ENCODE peak calls at places on chromosomes 12 and 14, in five cellular contexts. I is HCT116, F is GM12878, D is K562, Q is HepG2. A is an unnamed sample.

GRCh38 chr14:100738704-100739131 is 12.0 kb downstream of the DLK1 start:
- DNase-seq in Q (no peak), D (no peak), F (no peak), I (no peak), A (peak)

GRCh38 chr14:104689620-104690265 is 325 bp downstream of the INF2 start:
- DNase-seq in D (no peak), Q (no peak), F (no peak), I (no peak), A (peak)

GRCh38 chr12:124938606-124939427 is 24.4 kb upstream of the UBC start:
- DNase-seq in I (peak), D (peak), F (peak), Q (peak), A (peak)

GRCh38 chr14:100641274-100641860 is 54.1 kb upstream of the BEGAIN start:
- DNase-seq in I (no peak), D (no peak), Q (no peak), F (no peak), A (peak)

GRCh38 chr12:13536219-13536910 is 339.8 kb downstream of the EMP1 start:
- DNase-seq in D (no peak), I (no peak), Q (no peak), F (peak), A (no peak)

GRCh38 chr12:24903305-24904088 is 45.4 kb downstream of the BCAT1 start:
- DNase-seq in I (no peak), Q (no peak), F (no peak), D (no peak), A (no peak)

GRCh38 chr14:58666737-58667136 is 29.0 kb downstream of the DACT1 start:
- DNase-seq in I (no peak), F (no peak), Q (no peak), D (no peak), A (no peak)

GRCh38 chr14:96741151-96741977 is 55.8 kb upstream of the VRK1 start:
- DNase-seq in Q (no peak), D (peak), F (no peak), I (no peak), A (peak)

GRCh38 chr12:67943295-67943892 is 45.9 kb upstream of the IFNG-AS1 start:
- DNase-seq in Q (peak), I (peak), D (peak), F (peak), A (peak)
- H3K9ac ChIP-seq in Q (no peak), I (no peak), D (no peak), F (no peak), A (no peak)

GRCh38 chr12:130169924-130170323 is 7.7 kb downstream of the FZD10 start:
- DNase-seq in I (no peak), D (no peak), Q (no peak), F (no peak), A (no peak)

GRCh38 chr12:130164931-130165330 is 2.7 kb downstream of the FZD10 start:
- DNase-seq in D (no peak), F (no peak), Q (no peak), I (no peak), A (no peak)

GRCh38 chr12:130166306-130166705 is 4.0 kb downstream of the FZD10 start:
- DNase-seq in D (no peak), I (no peak), Q (no peak), F (no peak), A (no peak)

GRCh38 chr12:130169256-130169655 is 7.0 kb downstream of the FZD10 start:
- DNase-seq in F (no peak), I (no peak), Q (no peak), D (no peak), A (no peak)

GRCh38 chr12:130167537-130167936 is 5.3 kb downstream of the FZD10 start:
- DNase-seq in D (no peak), I (no peak), Q (no peak), F (no peak), A (no peak)
- TF ChIP-seq REST in D (no peak), I (no peak), Q (no peak), F (no peak), A (no peak)

GRCh38 chr12:3828888-3829287 is 44.3 kb downstream of the PARP11 start:
- DNase-seq in D (no peak), F (no peak), Q (no peak), I (no peak), A (no peak)
- H3K9ac ChIP-seq in D (no peak), F (no peak), Q (no peak), I (no peak), A (no peak)

GRCh38 chr12:31906581-31907286 is 52.5 kb upstream of the RESF1 start:
- DNase-seq in I (no peak), D (no peak), F (no peak), Q (peak), A (no peak)
- TF ChIP-seq REST in I (no peak), D (no peak), F (no peak), Q (no peak), A (no peak)

GRCh38 chr14:51654549-51654879 is 2.8 kb downstream of the FRMD6 start:
- DNase-seq in Q (no peak), I (no peak), D (no peak), F (no peak), A (peak)

GRCh38 chr14:51653096-51653814 is 1.5 kb downstream of the FRMD6 start:
- DNase-seq in Q (no peak), D (no peak), I (no peak), F (no peak), A (no peak)

GRCh38 chr14:51652168-51653095 is 722 bp downstream of the FRMD6 start:
- DNase-seq in D (no peak), I (no peak), F (no peak), Q (no peak), A (peak)

GRCh38 chr14:51651388-51652167 is at the start of gene FRMD6:
- DNase-seq in Q (peak), I (peak), F (peak), D (peak), A (peak)

GRCh38 chr14:51653855-51654548 is 2.3 kb downstream of the FRMD6 start:
- DNase-seq in Q (no peak), D (no peak), I (no peak), F (no peak), A (no peak)
- H3K9ac ChIP-seq in Q (no peak), D (no peak), I (no peak), F (no peak), A (peak)

DNA sequence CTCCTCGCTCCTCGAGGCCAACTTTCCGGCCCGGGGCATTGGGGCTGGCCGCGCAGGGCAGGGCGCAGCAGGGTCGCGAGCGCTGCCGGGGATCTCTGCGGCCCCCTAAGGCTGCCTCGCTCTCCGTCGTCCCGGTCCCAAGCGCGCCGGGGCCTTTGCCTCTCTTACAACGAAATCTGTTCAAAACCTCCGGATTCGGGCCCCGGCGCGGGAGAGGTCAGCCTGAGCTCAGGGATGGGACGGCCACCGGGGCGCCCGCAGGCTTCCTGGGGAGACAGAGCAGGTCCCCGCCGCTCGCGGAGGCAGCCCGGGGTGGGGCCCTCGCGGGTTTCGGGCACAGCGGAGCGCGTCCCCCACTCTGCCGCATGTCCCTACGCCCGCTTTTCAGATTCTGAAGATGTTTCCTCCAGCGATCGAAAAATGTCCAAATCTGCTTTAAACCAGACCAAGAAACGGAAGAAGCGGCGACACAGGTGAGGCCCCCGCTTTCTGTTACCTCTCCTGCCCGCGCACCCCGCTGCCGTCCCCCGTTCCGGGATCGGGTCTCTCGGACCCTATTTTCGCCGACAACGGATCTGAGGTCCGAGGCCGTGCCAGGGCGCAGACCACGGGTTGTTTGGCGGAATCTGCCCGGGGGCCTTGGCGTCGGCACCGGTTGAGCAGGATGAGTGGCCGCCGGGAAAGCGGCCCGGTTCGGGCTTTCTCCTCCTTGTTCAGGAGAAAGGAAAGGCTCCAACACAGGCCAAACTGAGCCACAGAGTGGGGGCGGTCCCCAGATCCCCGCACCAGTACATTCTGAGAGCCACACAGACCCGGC is 1.8 kb downstream of the VSX2 start:
- DNase-seq in I (no peak), Q (no peak), D (no peak), F (no peak), A (peak)
- TF ChIP-seq REST in I (no peak), Q (no peak), D (no peak), F (no peak), A (no peak)

DNA sequence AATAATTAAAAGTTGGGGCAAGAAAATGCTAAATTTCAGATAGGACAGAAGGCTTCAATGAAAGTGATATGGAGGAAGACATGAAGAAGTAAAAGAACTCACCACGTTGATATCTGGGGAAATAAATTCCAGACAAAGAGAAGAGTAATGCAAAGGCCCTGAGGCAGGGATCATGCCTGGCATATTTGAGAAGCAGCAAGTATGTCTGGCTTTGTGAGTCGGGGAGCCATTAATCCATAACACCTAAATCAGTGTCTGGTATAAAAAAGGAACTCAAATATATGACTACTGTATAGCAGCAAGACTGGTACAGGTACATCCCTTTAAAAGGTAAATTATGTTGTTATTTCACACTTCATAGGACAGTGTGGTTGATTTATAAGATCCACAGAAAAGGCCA is 16.4 kb downstream of the BAZ1A start:
- DNase-seq in I (no peak), Q (no peak), D (no peak), F (no peak), A (no peak)
- H3K9ac ChIP-seq in I (no peak), Q (no peak), D (no peak), F (no peak), A (no peak)

GRCh38 chr12:32505067-32505466 is 105.7 kb downstream of the FGD4 start:
- DNase-seq in Q (no peak), D (no peak), F (no peak), I (no peak), A (no peak)
- TF ChIP-seq REST in Q (no peak), D (no peak), F (no peak), I (no peak), A (no peak)